ENCODE peak calls at places on chromosomes 3 and 15, in six cellular contexts. O is cardiac muscle cell; R is stimulated activated CD4-positive, alpha-beta T cell treated with anti-CD3 and anti-CD28 coated beads, Interleukin-2, amount 100 ng/mL, for 24 hours; G is BJ; I is Panc1; E is H4. S is an unnamed sample.

GRCh38 chr3:170233532-170233931 is 11.3 kb downstream of the PRKCI start:
- DNase-seq in R (no peak), G (peak), O (no peak), E (peak), I (no peak), S (no peak)

GRCh38 chr3:196193037-196193737 is 18.0 kb downstream of the ZDHHC19 start:
- DNase-seq in E (no peak), I (no peak), G (no peak), R (no peak), O (no peak), S (no peak)

GRCh38 chr3:160739079-160739478 is 17.0 kb upstream of the PPM1L start:
- DNase-seq in I (no peak), R (no peak), G (no peak), E (peak), O (no peak), S (no peak)

GRCh38 chr3:65785065-65785645 is 253.6 kb downstream of the MAGI1 start:
- DNase-seq in O (peak), I (peak), E (peak), G (peak), R (no peak), S (no peak)

GRCh38 chr3:178059836-178060235 is 476.4 kb upstream of the KCNMB2 start:
- DNase-seq in G (no peak), O (no peak), I (no peak), R (no peak), E (peak), S (no peak)

GRCh38 chr15:45183511-45183910 is 4.3 kb downstream of the SHF start:
- DNase-seq in G (no peak), E (no peak), O (no peak), R (no peak), I (no peak), S (no peak)

GRCh38 chr3:187919018-187919417 is 173.8 kb upstream of the BCL6 start:
- DNase-seq in G (no peak), R (peak), E (no peak), O (no peak), I (no peak), S (peak)

GRCh38 chr3:73520931-73521461 is 103.7 kb downstream of the PDZRN3 start:
- DNase-seq in E (no peak), G (no peak), I (no peak), R (no peak), O (no peak), S (no peak)